ENCODE peak calls at places on chromosomes 11 and 22, in four cellular contexts. One of them, this sample, is unnamed. For H3K27me3, the result is how much of the 10 kb centered on the place peaks cover.

GRCh38 chr11:92866679-92867282 is 102.7 kb upstream of the MTNR1B start:
- DNase-seq in CD8-positive, alpha-beta memory T cell: no peak
- DNase-seq in left ventricle myocardium inferior: peak
- DNase-seq in brain microvascular endothelial cell: no peak
- DNase-seq in this sample: no peak

GRCh38 chr11:2582958-2583604 is 116.7 kb downstream of the KCNQ1OT1 start:
- DNase-seq in CD8-positive, alpha-beta memory T cell: peak
- DNase-seq in left ventricle myocardium inferior: peak
- DNase-seq in brain microvascular endothelial cell: no peak
- DNase-seq in this sample: peak

GRCh38 chr11:64121637-64122410 is 44.1 kb downstream of the MACROD1 start:
- DNase-seq in CD8-positive, alpha-beta memory T cell: no peak
- DNase-seq in left ventricle myocardium inferior: no peak
- DNase-seq in brain microvascular endothelial cell: peak
- DNase-seq in this sample: no peak

GRCh38 chr11:19510468-19510867 is 202.2 kb upstream of the NAV2 start:
- DNase-seq in CD8-positive, alpha-beta memory T cell: no peak
- DNase-seq in left ventricle myocardium inferior: no peak
- DNase-seq in brain microvascular endothelial cell: no peak
- DNase-seq in this sample: no peak

GRCh38 chr11:76652989-76653673 is 17.4 kb downstream of the LRRC32 start:
- DNase-seq in CD8-positive, alpha-beta memory T cell: no peak
- DNase-seq in left ventricle myocardium inferior: no peak
- DNase-seq in brain microvascular endothelial cell: no peak
- DNase-seq in this sample: peak

GRCh38 chr11:63905179-63905578 is 11.8 kb downstream of the RCOR2 start:
- DNase-seq in CD8-positive, alpha-beta memory T cell: no peak
- DNase-seq in left ventricle myocardium inferior: no peak
- DNase-seq in brain microvascular endothelial cell: no peak
- DNase-seq in this sample: no peak

GRCh38 chr22:47837703-47838102 is 1075.3 kb downstream of the TBC1D22A start:
- DNase-seq in CD8-positive, alpha-beta memory T cell: no peak
- DNase-seq in left ventricle myocardium inferior: no peak
- DNase-seq in brain microvascular endothelial cell: no peak
- DNase-seq in this sample: no peak

GRCh38 chr11:20050551-20051333 is 109.5 kb downstream of the DBX1 start:
- DNase-seq in CD8-positive, alpha-beta memory T cell: no peak
- DNase-seq in left ventricle myocardium inferior: no peak
- DNase-seq in brain microvascular endothelial cell: no peak
- DNase-seq in this sample: no peak

GRCh38 chr11:123543796-123544195 is 110.6 kb downstream of the SCN3B start:
- DNase-seq in CD8-positive, alpha-beta memory T cell: no peak
- DNase-seq in left ventricle myocardium inferior: no peak
- DNase-seq in brain microvascular endothelial cell: peak
- DNase-seq in this sample: no peak

GRCh38 chr11:70763606-70764005 is 365.3 kb downstream of the CTTN start:
- DNase-seq in CD8-positive, alpha-beta memory T cell: no peak
- DNase-seq in left ventricle myocardium inferior: no peak
- DNase-seq in brain microvascular endothelial cell: no peak
- DNase-seq in this sample: no peak

GRCh38 chr11:105579111-105579510 is 30.8 kb upstream of the GRIA4 start:
- DNase-seq in CD8-positive, alpha-beta memory T cell: no peak
- DNase-seq in left ventricle myocardium inferior: no peak
- DNase-seq in brain microvascular endothelial cell: no peak
- DNase-seq in this sample: no peak

GRCh38 chr11:26976389-26976788 is 17.5 kb upstream of the FIBIN start:
- DNase-seq in CD8-positive, alpha-beta memory T cell: no peak
- DNase-seq in left ventricle myocardium inferior: no peak
- DNase-seq in brain microvascular endothelial cell: peak
- DNase-seq in this sample: no peak

GRCh38 chr11:103714246-103714645 is 322.2 kb upstream of the DDI1 start:
- DNase-seq in CD8-positive, alpha-beta memory T cell: no peak
- DNase-seq in left ventricle myocardium inferior: no peak
- DNase-seq in brain microvascular endothelial cell: no peak
- DNase-seq in this sample: no peak

GRCh38 chr11:80595011-80595410 is 1154.2 kb upstream of the TENM4 start:
- DNase-seq in CD8-positive, alpha-beta memory T cell: no peak
- DNase-seq in left ventricle myocardium inferior: no peak
- DNase-seq in brain microvascular endothelial cell: peak
- DNase-seq in this sample: no peak

GRCh38 chr22:28791124-28791523 is 9.2 kb downstream of the XBP1 start:
- DNase-seq in CD8-positive, alpha-beta memory T cell: no peak
- DNase-seq in left ventricle myocardium inferior: no peak
- DNase-seq in brain microvascular endothelial cell: no peak
- DNase-seq in this sample: no peak

GRCh38 chr11:67030976-67031375 is 8.0 kb downstream of the SYT12 start:
- DNase-seq in CD8-positive, alpha-beta memory T cell: no peak
- DNase-seq in left ventricle myocardium inferior: no peak
- DNase-seq in brain microvascular endothelial cell: no peak
- DNase-seq in this sample: no peak

GRCh38 chr11:279040-279965 is 1.1 kb downstream of the NLRP6 start:
- DNase-seq in CD8-positive, alpha-beta memory T cell: no peak
- DNase-seq in left ventricle myocardium inferior: no peak
- DNase-seq in brain microvascular endothelial cell: no peak
- DNase-seq in this sample: peak

GRCh38 chr11:10392680-10393079 is 62.4 kb upstream of the AMPD3 start:
- DNase-seq in CD8-positive, alpha-beta memory T cell: no peak
- DNase-seq in left ventricle myocardium inferior: no peak
- DNase-seq in brain microvascular endothelial cell: peak
- DNase-seq in this sample: no peak

GRCh38 chr22:43203471-43203981 is 16.6 kb upstream of the TTLL12 start:
- DNase-seq in CD8-positive, alpha-beta memory T cell: no peak
- DNase-seq in left ventricle myocardium inferior: no peak
- DNase-seq in brain microvascular endothelial cell: no peak
- DNase-seq in this sample: peak

GRCh38 chr11:123382555-123383074 is 47.5 kb upstream of the GRAMD1B start:
- DNase-seq in CD8-positive, alpha-beta memory T cell: no peak
- DNase-seq in left ventricle myocardium inferior: no peak
- DNase-seq in brain microvascular endothelial cell: no peak
- DNase-seq in this sample: no peak

GRCh38 chr11:112871909-112872511 is 89.2 kb upstream of the NCAM1 start:
- DNase-seq in CD8-positive, alpha-beta memory T cell: no peak
- DNase-seq in left ventricle myocardium inferior: no peak
- DNase-seq in brain microvascular endothelial cell: no peak
- DNase-seq in this sample: no peak

GRCh38 chr11:2428322-2428795 is 16.0 kb downstream of the TRPM5 start:
- DNase-seq in CD8-positive, alpha-beta memory T cell: peak
- DNase-seq in left ventricle myocardium inferior: peak
- DNase-seq in brain microvascular endothelial cell: peak
- DNase-seq in this sample: no peak

GRCh38 chr11:2933376-2934056 is 4.3 kb upstream of the PHLDA2 start:
- DNase-seq in CD8-positive, alpha-beta memory T cell: no peak
- DNase-seq in left ventricle myocardium inferior: peak
- DNase-seq in brain microvascular endothelial cell: no peak
- DNase-seq in this sample: peak

DNA sequence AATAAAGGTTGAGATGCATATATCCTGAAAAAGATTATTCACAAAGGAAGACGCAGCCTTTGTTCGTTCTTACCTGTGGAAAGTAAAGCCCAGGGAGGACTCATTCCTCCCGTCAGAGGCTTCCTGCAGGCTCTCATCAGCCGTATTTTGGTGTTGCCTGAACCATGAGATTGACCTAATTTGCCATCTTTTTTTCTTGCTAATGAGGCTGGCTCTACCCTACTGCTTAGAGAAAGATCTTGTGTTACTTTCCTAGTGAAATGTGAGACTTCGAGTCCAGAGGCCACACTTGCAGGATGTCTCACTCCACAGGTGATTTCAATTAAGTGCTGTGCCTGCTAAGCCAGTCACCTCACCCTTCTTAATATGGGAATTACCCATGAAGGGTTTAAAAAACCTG is 269.9 kb downstream of the NTM start:
- DNase-seq in CD8-positive, alpha-beta memory T cell: no peak
- DNase-seq in left ventricle myocardium inferior: no peak
- DNase-seq in brain microvascular endothelial cell: no peak
- DNase-seq in this sample: no peak
- H3K27me3 ChIP-seq in CD8-positive, alpha-beta memory T cell: under half
- H3K27me3 ChIP-seq in left ventricle myocardium inferior: half or more
- H3K27me3 ChIP-seq in brain microvascular endothelial cell: under half
- H3K27me3 ChIP-seq in this sample: under half

DNA sequence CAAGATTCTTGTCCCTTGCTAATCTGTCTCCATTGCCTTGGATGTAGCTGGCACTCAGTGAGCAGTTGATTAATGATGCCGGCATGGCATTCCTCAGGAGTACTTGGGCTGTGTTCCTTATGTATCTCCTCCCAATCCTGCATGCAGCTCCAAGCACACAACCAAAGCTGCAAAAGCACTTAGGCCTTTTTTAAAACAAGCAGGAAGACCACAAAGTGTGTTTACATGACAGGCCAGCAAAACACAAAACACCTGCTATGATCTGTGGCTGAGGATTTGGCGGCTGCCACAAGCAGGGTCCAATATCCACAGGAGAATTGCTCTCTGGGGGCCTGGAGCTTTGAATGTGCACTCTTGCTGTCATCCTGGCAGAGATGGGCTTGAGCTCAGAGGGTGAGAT is 8.9 kb downstream of the ABTB2 start:
- DNase-seq in CD8-positive, alpha-beta memory T cell: no peak
- DNase-seq in left ventricle myocardium inferior: no peak
- DNase-seq in brain microvascular endothelial cell: no peak
- DNase-seq in this sample: no peak
- H3K4me3 ChIP-seq in CD8-positive, alpha-beta memory T cell: no peak
- H3K4me3 ChIP-seq in left ventricle myocardium inferior: no peak
- H3K4me3 ChIP-seq in brain microvascular endothelial cell: no peak
- H3K4me3 ChIP-seq in this sample: no peak

GRCh38 chr11:44258839-44259420 is 51.0 kb downstream of the ALX4 start:
- DNase-seq in CD8-positive, alpha-beta memory T cell: no peak
- DNase-seq in left ventricle myocardium inferior: no peak
- DNase-seq in brain microvascular endothelial cell: no peak
- DNase-seq in this sample: no peak
- H3K27ac ChIP-seq in CD8-positive, alpha-beta memory T cell: no peak
- H3K27ac ChIP-seq in left ventricle myocardium inferior: no peak
- H3K27ac ChIP-seq in brain microvascular endothelial cell: no peak
- H3K27ac ChIP-seq in this sample: no peak

GRCh38 chr11:120173771-120174170 is 35.9 kb upstream of the TRIM29 start:
- DNase-seq in CD8-positive, alpha-beta memory T cell: no peak
- DNase-seq in left ventricle myocardium inferior: no peak
- DNase-seq in brain microvascular endothelial cell: no peak
- DNase-seq in this sample: no peak

GRCh38 chr11:120169981-120170698 is 32.2 kb upstream of the TRIM29 start:
- DNase-seq in CD8-positive, alpha-beta memory T cell: no peak
- DNase-seq in left ventricle myocardium inferior: no peak
- DNase-seq in brain microvascular endothelial cell: no peak
- DNase-seq in this sample: peak

GRCh38 chr11:120172921-120173705 is 35.2 kb upstream of the TRIM29 start:
- DNase-seq in CD8-positive, alpha-beta memory T cell: no peak
- DNase-seq in left ventricle myocardium inferior: no peak
- DNase-seq in brain microvascular endothelial cell: no peak
- DNase-seq in this sample: no peak

GRCh38 chr11:120170741-120171261 is 32.9 kb upstream of the TRIM29 start:
- DNase-seq in CD8-positive, alpha-beta memory T cell: no peak
- DNase-seq in left ventricle myocardium inferior: no peak
- DNase-seq in brain microvascular endothelial cell: no peak
- DNase-seq in this sample: peak

DNA sequence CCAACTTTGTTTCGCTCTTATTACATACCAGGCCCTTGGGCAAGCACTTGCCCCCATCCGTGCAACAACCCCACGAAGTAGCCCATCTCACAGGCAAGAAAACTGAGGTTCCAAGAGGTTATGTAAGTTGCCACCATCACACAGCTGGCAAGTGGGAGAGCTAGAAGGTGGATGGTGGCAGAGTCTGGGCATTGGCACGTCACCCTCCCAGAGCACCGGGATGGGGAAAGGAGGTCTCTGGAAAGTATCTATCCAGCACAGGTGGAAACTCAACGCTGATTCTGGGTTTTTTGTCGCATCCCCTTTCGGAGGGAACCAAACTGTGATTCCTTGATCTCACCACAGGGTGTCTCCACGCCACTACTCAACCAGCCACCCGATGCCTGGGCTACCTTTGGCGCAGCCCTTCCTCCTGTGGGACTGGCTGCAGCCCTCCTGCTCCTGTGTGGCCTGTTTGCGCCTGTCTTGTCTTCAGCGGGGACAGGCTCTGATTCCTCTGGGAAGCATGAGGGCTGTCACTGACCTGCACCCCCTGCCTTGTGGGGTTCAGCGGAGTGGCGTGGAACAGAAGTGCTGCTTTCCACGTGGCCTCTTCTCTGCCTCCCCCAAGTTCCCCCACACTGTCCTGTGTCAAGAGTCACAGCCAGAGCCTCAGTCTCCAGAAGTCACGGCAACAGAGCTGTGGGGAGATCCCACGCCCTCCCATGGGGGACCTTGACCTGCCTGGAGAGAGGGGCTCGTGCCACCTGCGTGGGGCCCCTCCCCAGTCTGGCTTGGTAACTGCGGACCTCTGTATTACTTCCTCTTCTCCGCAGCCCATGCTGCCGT is 34.4 kb upstream of the TRIM29 start:
- DNase-seq in CD8-positive, alpha-beta memory T cell: no peak
- DNase-seq in left ventricle myocardium inferior: peak
- DNase-seq in brain microvascular endothelial cell: peak
- DNase-seq in this sample: peak
- H3K27me3 ChIP-seq in CD8-positive, alpha-beta memory T cell: under half
- H3K27me3 ChIP-seq in left ventricle myocardium inferior: half or more
- H3K27me3 ChIP-seq in brain microvascular endothelial cell: under half
- H3K27me3 ChIP-seq in this sample: under half

DNA sequence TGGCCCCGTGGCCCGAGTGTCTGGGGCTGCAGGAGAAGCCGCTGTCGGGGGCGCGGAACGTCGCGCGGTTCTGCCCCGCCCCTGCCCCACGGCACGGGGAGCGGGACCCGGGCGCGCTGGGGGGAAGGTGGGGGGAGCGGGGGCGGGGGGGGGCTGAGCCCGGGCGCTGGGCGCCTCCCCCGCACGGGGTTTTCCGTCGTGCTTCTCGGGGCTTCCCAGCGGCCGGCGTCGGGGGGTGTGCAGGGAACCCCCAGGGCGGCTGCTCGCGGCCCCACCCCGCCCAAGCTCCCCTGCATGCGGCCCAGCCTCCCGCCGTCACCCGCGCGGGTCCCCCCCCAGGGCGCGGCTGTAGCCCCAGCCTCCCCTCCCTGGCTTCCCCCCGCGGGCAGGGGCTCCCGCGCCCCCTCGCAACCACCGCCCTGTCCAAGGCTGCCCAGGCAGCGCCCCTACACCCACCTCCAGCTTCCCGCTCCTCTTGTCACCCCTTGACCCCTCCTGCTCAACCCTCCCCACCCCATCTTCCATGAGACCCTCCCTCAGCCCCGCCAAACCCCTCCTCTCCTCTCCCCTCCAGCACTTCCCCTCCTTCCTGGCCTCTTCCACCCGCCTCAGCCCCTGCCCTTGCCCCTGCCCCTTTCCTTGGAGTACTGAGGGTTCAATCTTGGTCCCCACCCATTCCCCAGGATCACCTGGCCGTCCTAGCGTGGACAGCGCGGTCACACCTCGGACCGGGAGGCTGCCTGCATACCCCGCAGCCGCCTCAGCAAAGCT is 1.7 kb downstream of the IL17REL start:
- DNase-seq in CD8-positive, alpha-beta memory T cell: peak
- DNase-seq in left ventricle myocardium inferior: no peak
- DNase-seq in brain microvascular endothelial cell: no peak
- DNase-seq in this sample: peak
- H3K4me3 ChIP-seq in CD8-positive, alpha-beta memory T cell: no peak
- H3K4me3 ChIP-seq in left ventricle myocardium inferior: no peak
- H3K4me3 ChIP-seq in brain microvascular endothelial cell: no peak
- H3K4me3 ChIP-seq in this sample: no peak

This sample was measured in aorta.